ENCODE peak calls at places on chromosomes 16 and 17, in four cellular contexts. A is H7, P is heart right ventricle, F is fibroblast of mammary gland. W is an unnamed sample.

GRCh38 chr17:50830994-50831393 is 4.4 kb upstream of the WFIKKN2 start:
- DNase-seq in A (peak), F (no peak), P (no peak), W (no peak)

GRCh38 chr16:19167710-19168172 is 299 bp upstream of the SYT17 start:
- DNase-seq in P (peak), A (peak), F (peak), W (peak)

GRCh38 chr16:5488581-5488980 is 391.0 kb upstream of the EEF2KMT start:
- DNase-seq in F (no peak), P (no peak), A (no peak), W (no peak)

GRCh38 chr16:66295191-66295590 is 71.3 kb upstream of the CDH5 start:
- DNase-seq in A (no peak), F (no peak), P (no peak), W (no peak)

GRCh38 chr17:82936768-82937171 is 96.9 kb upstream of the ZNF750 start:
- DNase-seq in A (no peak), F (no peak), P (no peak), W (no peak)

GRCh38 chr17:41492771-41493170 is 3.1 kb upstream of the KRT36 start:
- DNase-seq in A (no peak), P (peak), F (peak), W (no peak)

GRCh38 chr16:19329932-19330331 is 44.4 kb downstream of the CLEC19A start:
- DNase-seq in F (peak), P (no peak), A (no peak), W (no peak)

GRCh38 chr17:32019228-32019627 is 12.0 kb downstream of the LRRC37B start:
- DNase-seq in P (no peak), F (no peak), A (no peak), W (no peak)

GRCh38 chr17:28404812-28405570 is 1.0 kb downstream of the SLC46A1 start:
- DNase-seq in A (peak), F (no peak), P (no peak), W (no peak)

GRCh38 chr16:12290165-12290564 is 313.6 kb downstream of the SNX29 start:
- DNase-seq in P (no peak), A (no peak), F (no peak), W (no peak)

GRCh38 chr17:55343900-55344513 is 77.6 kb downstream of the MMD start:
- DNase-seq in F (no peak), P (no peak), A (no peak), W (no peak)

GRCh38 chr17:66814026-66814425 is 20.9 kb upstream of the CACNG5 start:
- DNase-seq in F (no peak), A (no peak), P (no peak), W (no peak)

GRCh38 chr17:3812771-3813170 is 11.8 kb upstream of the ITGAE start:
- DNase-seq in P (no peak), F (no peak), A (no peak), W (no peak)

GRCh38 chr17:61833536-61834203 is 29.7 kb downstream of the BRIP1 start:
- DNase-seq in A (no peak), P (no peak), F (peak), W (no peak)

GRCh38 chr16:47049901-47050583 is 76.6 kb upstream of the DNAJA2 start:
- DNase-seq in P (no peak), A (peak), F (no peak), W (no peak)

GRCh38 chr17:82353484-82353883 is 5.6 kb upstream of the TEX19 start:
- DNase-seq in A (no peak), P (no peak), F (no peak), W (no peak)

GRCh38 chr16:6611535-6611934 is 721.1 kb upstream of the RBFOX1 start:
- DNase-seq in P (no peak), A (peak), F (no peak), W (no peak)

GRCh38 chr17:21302711-21303425 is 18.4 kb downstream of the MAP2K3 start:
- DNase-seq in A (peak), P (no peak), F (no peak), W (no peak)

GRCh38 chr17:42653179-42654124 is 5.6 kb upstream of the TUBG2 start:
- DNase-seq in A (peak), P (peak), F (peak), W (no peak)

GRCh38 chr17:78120971-78121800 is 7.4 kb downstream of the TMC6 start:
- DNase-seq in P (no peak), A (peak), F (no peak), W (no peak)

GRCh38 chr17:63685021-63685420 is 14.9 kb downstream of the LIMD2 start:
- DNase-seq in P (no peak), A (no peak), F (no peak), W (no peak)

GRCh38 chr16:87706278-87707000 is 59.3 kb downstream of the KLHDC4 start:
- DNase-seq in P (no peak), F (no peak), A (peak), W (no peak)

GRCh38 chr17:6095501-6095900 is 25.3 kb downstream of the WSCD1 start:
- DNase-seq in A (no peak), P (no peak), F (no peak), W (no peak)

GRCh38 chr17:32648450-32648849 is 161.7 kb downstream of the CDK5R1 start:
- DNase-seq in F (no peak), A (no peak), P (no peak), W (no peak)

GRCh38 chr16:54927125-54928015 is 3.3 kb upstream of the IRX5 start:
- DNase-seq in P (no peak), F (no peak), A (peak), W (no peak)

GRCh38 chr16:1332618-1333148 is 762 bp upstream of the BAIAP3 start:
- DNase-seq in F (no peak), A (no peak), P (no peak), W (no peak)

GRCh38 chr16:1330931-1331711 is 2.3 kb upstream of the BAIAP3 start:
- DNase-seq in F (no peak), P (no peak), A (no peak), W (no peak)

GRCh38 chr16:1330260-1330914 is 3.1 kb upstream of the BAIAP3 start:
- DNase-seq in F (no peak), A (peak), P (no peak), W (no peak)

GRCh38 chr16:1333149-1333812 is at the start of gene BAIAP3:
- DNase-seq in F (no peak), A (peak), P (no peak), W (no peak)

GRCh38 chr16:1331712-1332617 is 1.5 kb upstream of the BAIAP3 start:
- DNase-seq in A (peak), P (peak), F (peak), W (peak)
- H3K4me3 ChIP-seq in A (peak), P (peak), F (no peak), W (peak)

GRCh38 chr16:50155925-50156324 is 2.8 kb downstream of the TENT4B start:
- DNase-seq in F (no peak), P (no peak), A (no peak), W (no peak)
- H3K4me3 ChIP-seq in F (peak), P (peak), A (no peak), W (peak)

GRCh38 chr17:60137731-60138130 is 12.0 kb upstream of the CA4 start:
- DNase-seq in P (no peak), A (no peak), F (no peak), W (no peak)

GRCh38 chr17:60135160-60135950 is 14.4 kb upstream of the CA4 start:
- DNase-seq in P (peak), A (peak), F (peak), W (peak)

GRCh38 chr17:60138769-60139437 is 10.9 kb upstream of the CA4 start:
- DNase-seq in A (peak), F (no peak), P (no peak), W (no peak)

GRCh38 chr17:60134396-60135159 is 15.2 kb upstream of the CA4 start:
- DNase-seq in F (peak), A (no peak), P (peak), W (no peak)

DNA sequence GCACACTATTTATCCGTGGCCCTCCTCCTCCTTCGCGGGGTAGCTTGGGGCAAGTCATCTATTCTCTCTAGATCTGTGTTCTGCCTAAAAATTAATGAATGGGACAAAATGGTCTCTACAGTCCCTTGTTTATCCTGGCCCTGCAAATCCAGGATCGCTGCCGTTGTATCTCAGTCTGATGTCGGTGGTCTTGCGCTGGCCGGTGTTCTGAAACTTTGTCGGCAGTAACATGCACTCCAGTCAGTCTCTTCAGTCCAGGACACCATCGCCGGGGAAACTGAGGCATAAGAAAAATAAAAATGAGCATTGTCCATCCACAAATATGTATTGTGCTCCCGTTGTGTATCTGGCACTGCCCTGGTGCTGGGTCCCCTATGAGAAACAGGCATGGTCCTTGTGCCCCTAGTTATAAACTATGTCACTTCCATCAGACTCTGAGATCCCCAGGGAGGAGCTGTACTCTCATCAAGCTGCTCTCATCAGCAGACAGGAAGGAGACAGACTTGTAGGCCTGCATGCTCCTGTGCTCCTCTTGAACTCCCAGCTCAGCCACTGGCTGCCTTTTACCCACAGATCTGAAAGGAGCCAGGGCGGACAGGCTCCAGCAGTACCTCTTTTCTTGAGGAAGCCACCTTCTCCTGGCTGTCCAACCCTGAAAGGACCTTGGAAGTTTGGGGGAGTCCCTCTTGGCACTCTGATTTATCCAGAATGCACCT is 13.7 kb upstream of the CA4 start:
- DNase-seq in F (no peak), P (no peak), A (no peak), W (no peak)
- H3K4me3 ChIP-seq in F (peak), P (peak), A (peak), W (peak)

GRCh38 chr16:4313563-4314531 is 2.0 kb upstream of the GLIS2 start:
- DNase-seq in A (peak), P (no peak), F (peak), W (no peak)
- H3K4me3 ChIP-seq in A (no peak), P (no peak), F (no peak), W (no peak)

GRCh38 chr16:10871157-10871991 is 5.6 kb upstream of the CIITA start:
- DNase-seq in A (no peak), F (peak), P (peak), W (no peak)
- H3K4me3 ChIP-seq in A (no peak), F (no peak), P (no peak), W (no peak)

GRCh38 chr16:75248536-75249380 is 2.7 kb downstream of the BCAR1 start:
- DNase-seq in P (no peak), F (no peak), A (no peak), W (no peak)

GRCh38 chr16:75248142-75248535 is 3.3 kb downstream of the BCAR1 start:
- DNase-seq in F (no peak), P (peak), A (no peak), W (no peak)

GRCh38 chr16:75250089-75250808 is 1.2 kb downstream of the BCAR1 start:
- DNase-seq in F (no peak), P (peak), A (peak), W (peak)

GRCh38 chr16:75250809-75251279 is 580 bp downstream of the BCAR1 start:
- DNase-seq in P (no peak), F (no peak), A (peak), W (no peak)

DNA sequence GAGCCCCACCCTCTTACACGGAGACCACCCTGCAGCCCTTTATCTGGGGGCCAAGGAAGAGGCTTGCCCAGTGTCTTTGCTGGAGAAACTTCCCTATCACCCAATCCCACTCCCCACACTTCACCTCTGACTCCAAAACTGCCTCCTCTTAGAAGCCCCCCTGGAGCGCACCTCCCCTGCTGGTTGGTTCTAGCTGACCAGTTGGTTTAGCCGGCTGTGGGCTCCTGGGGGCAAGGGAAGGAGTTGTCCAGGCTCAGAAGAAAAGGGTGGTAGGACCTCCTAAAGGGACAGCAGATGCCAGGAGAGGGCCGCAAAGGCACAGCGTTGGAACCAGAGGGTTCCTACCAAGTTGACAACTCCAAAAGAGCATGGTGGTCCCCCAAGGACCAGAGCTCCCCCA is 2.0 kb downstream of the BCAR1 start:
- DNase-seq in F (no peak), A (no peak), P (no peak), W (no peak)
- H3K4me3 ChIP-seq in F (no peak), A (no peak), P (peak), W (peak)

W was measured in gastrocnemius medialis.